ENCODE peak calls at places on chromosomes 3 and 15, in five cellular contexts. One of them, this sample, is unnamed.
A peak's percentile ranks its signal among the peaks of the same experiment; 100 is the strongest.

GRCh38 chr3:58535531-58536500 is 1.2 kb downstream of the ACOX2 start:
- DNase-seq in stimulated activated CD8-positive, alpha-beta memory T cell treated with anti-CD3 and anti-CD28 coated beads, Interleukin-4, amount 100 ng/mL, for 1 hour: no peak
- DNase-seq in right cardiac atrium: no peak
- DNase-seq in myocyte: peak; percentile 43
- DNase-seq in HuH-7: peak; percentile 59
- DNase-seq in this sample: no peak

GRCh38 chr3:173398111-173398479 is 551 bp downstream of the NLGN1 start:
- DNase-seq in stimulated activated CD8-positive, alpha-beta memory T cell treated with anti-CD3 and anti-CD28 coated beads, Interleukin-4, amount 100 ng/mL, for 1 hour: no peak
- DNase-seq in right cardiac atrium: no peak
- DNase-seq in myocyte: no peak
- DNase-seq in HuH-7: peak; percentile 23
- DNase-seq in this sample: no peak

GRCh38 chr15:90701880-90702630 is 15.1 kb upstream of the BLM start:
- DNase-seq in HuH-7: no peak
- DNase-seq in stimulated activated CD8-positive, alpha-beta memory T cell treated with anti-CD3 and anti-CD28 coated beads, Interleukin-4, amount 100 ng/mL, for 1 hour: no peak
- DNase-seq in myocyte: no peak
- DNase-seq in right cardiac atrium: no peak
- DNase-seq in this sample: no peak

GRCh38 chr3:141390747-141391146 is 22.4 kb downstream of the ZBTB38 start:
- DNase-seq in stimulated activated CD8-positive, alpha-beta memory T cell treated with anti-CD3 and anti-CD28 coated beads, Interleukin-4, amount 100 ng/mL, for 1 hour: no peak
- DNase-seq in right cardiac atrium: no peak
- DNase-seq in myocyte: no peak
- DNase-seq in HuH-7: no peak
- DNase-seq in this sample: no peak

GRCh38 chr15:83556068-83556467 is 97.9 kb upstream of the ADAMTSL3 start:
- DNase-seq in myocyte: no peak
- DNase-seq in HuH-7: no peak
- DNase-seq in stimulated activated CD8-positive, alpha-beta memory T cell treated with anti-CD3 and anti-CD28 coated beads, Interleukin-4, amount 100 ng/mL, for 1 hour: no peak
- DNase-seq in right cardiac atrium: no peak
- DNase-seq in this sample: no peak

GRCh38 chr3:157174265-157174615 is 14.3 kb upstream of the CCNL1 start:
- DNase-seq in myocyte: no peak
- DNase-seq in right cardiac atrium: peak; percentile 38
- DNase-seq in stimulated activated CD8-positive, alpha-beta memory T cell treated with anti-CD3 and anti-CD28 coated beads, Interleukin-4, amount 100 ng/mL, for 1 hour: no peak
- DNase-seq in HuH-7: no peak
- DNase-seq in this sample: peak; percentile 63

GRCh38 chr15:63052961-63053698 is 10.6 kb downstream of the TPM1 start:
- DNase-seq in stimulated activated CD8-positive, alpha-beta memory T cell treated with anti-CD3 and anti-CD28 coated beads, Interleukin-4, amount 100 ng/mL, for 1 hour: no peak
- DNase-seq in HuH-7: no peak
- DNase-seq in myocyte: peak; percentile 53
- DNase-seq in right cardiac atrium: peak; percentile 51
- DNase-seq in this sample: no peak

GRCh38 chr3:142226474-142226873 is 1.1 kb upstream of the GK5 start:
- DNase-seq in right cardiac atrium: no peak
- DNase-seq in myocyte: no peak
- DNase-seq in stimulated activated CD8-positive, alpha-beta memory T cell treated with anti-CD3 and anti-CD28 coated beads, Interleukin-4, amount 100 ng/mL, for 1 hour: no peak
- DNase-seq in HuH-7: peak; percentile 30
- DNase-seq in this sample: no peak

GRCh38 chr3:129104498-129105079 is 17.0 kb downstream of the RAB43 start:
- DNase-seq in myocyte: no peak
- DNase-seq in HuH-7: no peak
- DNase-seq in right cardiac atrium: no peak
- DNase-seq in stimulated activated CD8-positive, alpha-beta memory T cell treated with anti-CD3 and anti-CD28 coated beads, Interleukin-4, amount 100 ng/mL, for 1 hour: no peak
- DNase-seq in this sample: no peak

GRCh38 chr3:63654246-63654645 is 1.8 kb downstream of the SNTN start:
- DNase-seq in stimulated activated CD8-positive, alpha-beta memory T cell treated with anti-CD3 and anti-CD28 coated beads, Interleukin-4, amount 100 ng/mL, for 1 hour: no peak
- DNase-seq in HuH-7: no peak
- DNase-seq in myocyte: no peak
- DNase-seq in right cardiac atrium: no peak
- DNase-seq in this sample: no peak